ENCODE peak calls at places on chromosomes 2 and 18, in seven cellular contexts. G is K562, M is GM12878, P is HepG2, W is SK-N-SH, T is H1, H is HCT116. S is an unnamed sample.

GRCh38 chr2:102383722-102384121 is 28.1 kb downstream of the IL18R1 start:
- DNase-seq in G (no peak), M (no peak), P (no peak), W (no peak), T (no peak), H (no peak), S (no peak)

GRCh38 chr18:58714821-58715220 is 43.6 kb downstream of the MALT1 start:
- DNase-seq in G (no peak), M (no peak), P (no peak), W (no peak), T (no peak), H (no peak), S (no peak)

GRCh38 chr18:23422751-23423418 is 30.2 kb upstream of the RIOK3 start:
- DNase-seq in G (peak; percentile 91), M (peak; percentile 92), P (peak; percentile 66), W (peak; percentile 21), T (no peak), H (peak; percentile 78), S (peak; percentile 66)

GRCh38 chr2:137960223-137960622 is 4.0 kb upstream of the HNMT start:
- DNase-seq in G (no peak), M (no peak), P (no peak), W (no peak), T (no peak), H (no peak), S (no peak)

GRCh38 chr2:234731236-234731635 is 220.6 kb upstream of the SH3BP4 start:
- DNase-seq in G (no peak), M (no peak), P (no peak), W (no peak), T (no peak), H (no peak), S (no peak)

GRCh38 chr2:3403587-3404334 is 24.3 kb downstream of the TRAPPC12 start:
- DNase-seq in G (no peak), M (peak; percentile 66), P (no peak), W (no peak), T (no peak), H (no peak), S (no peak)

GRCh38 chr18:36203360-36203895 is 16.1 kb downstream of the MOCOS start:
- DNase-seq in G (no peak), M (no peak), P (no peak), W (no peak), T (no peak), H (no peak), S (no peak)

GRCh38 chr18:48345596-48345995 is 63.6 kb downstream of the ZBTB7C start:
- DNase-seq in G (no peak), M (no peak), P (no peak), W (no peak), T (no peak), H (peak; percentile 12), S (peak; percentile 56)

GRCh38 chr2:37831081-37831780 is 93.9 kb upstream of the RMDN2 start:
- DNase-seq in G (no peak), M (no peak), P (no peak), W (no peak), T (no peak), H (no peak), S (no peak)

GRCh38 chr2:158778243-158778642 is 16.9 kb upstream of the DAPL1 start:
- DNase-seq in G (no peak), M (no peak), P (no peak), W (no peak), T (no peak), H (no peak), S (no peak)

GRCh38 chr2:181781082-181781786 is 100.9 kb upstream of the NEUROD1 start:
- DNase-seq in G (peak; percentile 15), M (no peak), P (no peak), W (no peak), T (no peak), H (no peak), S (no peak)

GRCh38 chr2:204544961-204545860 is at the start of gene PARD3B:
- DNase-seq in G (peak; percentile 32), M (no peak), P (peak; percentile 14), W (peak; percentile 84), T (no peak), H (peak; percentile 18), S (peak; percentile 69)

GRCh38 chr18:3579701-3580100 is 129.7 kb downstream of the TGIF1 start:
- DNase-seq in G (no peak), M (no peak), P (no peak), W (no peak), T (no peak), H (no peak), S (no peak)

GRCh38 chr2:161017780-161018440 is 142.3 kb upstream of the TANK start:
- DNase-seq in G (no peak), M (no peak), P (no peak), W (no peak), T (no peak), H (no peak), S (no peak)

GRCh38 chr2:227626580-227627151 is 9.4 kb downstream of the SCYGR4 start:
- DNase-seq in G (no peak), M (no peak), P (no peak), W (no peak), T (no peak), H (no peak), S (no peak)

GRCh38 chr2:232476045-232476444 is 11.6 kb downstream of the ECEL1 start:
- DNase-seq in G (no peak), M (no peak), P (no peak), W (no peak), T (no peak), H (no peak), S (no peak)

GRCh38 chr18:56831988-56832387 is 180.8 kb downstream of the WDR7 start:
- DNase-seq in G (no peak), M (no peak), P (no peak), W (no peak), T (no peak), H (no peak), S (no peak)

GRCh38 chr18:33951031-33951430 is 273.7 kb downstream of the NOL4 start:
- DNase-seq in G (no peak), M (no peak), P (no peak), W (no peak), T (no peak), H (no peak), S (no peak)

GRCh38 chr2:73091164-73091563 is 19.7 kb upstream of the SFXN5 start:
- DNase-seq in G (no peak), M (no peak), P (peak; percentile 84), W (no peak), T (no peak), H (no peak), S (no peak)

GRCh38 chr2:215476424-215476823 is 40.6 kb upstream of the FN1 start:
- DNase-seq in G (no peak), M (no peak), P (no peak), W (no peak), T (no peak), H (no peak), S (no peak)

GRCh38 chr2:215479121-215479520 is 43.3 kb upstream of the FN1 start:
- DNase-seq in G (no peak), M (no peak), P (no peak), W (no peak), T (no peak), H (no peak), S (no peak)

GRCh38 chr2:215483431-215483830 is 47.6 kb upstream of the FN1 start:
- DNase-seq in G (no peak), M (no peak), P (no peak), W (no peak), T (no peak), H (no peak), S (no peak)

GRCh38 chr2:215484570-215484969 is 48.7 kb upstream of the FN1 start:
- DNase-seq in G (no peak), M (no peak), P (no peak), W (no peak), T (no peak), H (no peak), S (no peak)

DNA sequence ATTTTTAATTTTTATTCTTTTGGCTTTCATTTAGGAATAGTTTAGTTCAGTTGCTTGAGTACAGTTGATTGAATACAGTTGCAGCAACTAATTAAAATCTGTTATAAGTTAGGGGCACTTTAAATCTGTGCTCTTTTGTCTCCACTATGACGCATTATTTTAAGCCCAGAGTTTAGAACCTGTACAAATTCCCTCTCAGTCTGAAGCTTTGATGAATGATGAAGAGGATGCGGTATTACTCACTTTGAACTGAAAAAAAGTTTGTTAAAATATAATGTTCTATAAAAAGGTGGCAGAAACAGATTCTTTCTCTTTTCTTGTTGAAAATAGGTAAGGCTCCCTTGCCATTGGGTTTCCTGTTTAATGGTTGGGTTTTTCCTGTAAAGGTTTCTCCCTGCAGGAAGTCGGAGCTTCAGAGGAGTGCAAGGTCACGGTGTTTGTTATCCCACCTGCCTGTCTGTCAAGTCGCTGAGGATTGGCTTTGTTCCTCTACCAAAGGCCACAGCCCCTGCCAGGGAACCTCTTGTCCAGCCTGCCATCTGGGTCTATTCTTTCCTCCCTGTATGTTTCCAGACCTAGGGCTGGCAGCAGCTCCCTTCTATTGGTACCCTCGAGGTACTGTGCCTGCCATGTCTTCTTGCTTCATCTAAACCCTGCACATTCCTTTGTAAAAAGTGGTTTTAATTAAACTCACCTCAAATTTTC is 43.8 kb upstream of the FN1 start:
- DNase-seq in G (no peak), M (no peak), P (peak; percentile 89), W (no peak), T (no peak), H (no peak), S (no peak)
- TF ChIP-seq JUND in G (no peak), M (no peak), P (no peak), W (no peak), T (no peak), H (no peak), S (no peak)

GRCh38 chr2:20064421-20064820 is 13.0 kb upstream of the LAPTM4A start:
- DNase-seq in G (no peak), M (no peak), P (no peak), W (no peak), T (no peak), H (no peak), S (no peak)
- TF ChIP-seq JUND in G (no peak), M (no peak), P (no peak), W (no peak), T (no peak), H (no peak), S (no peak)

GRCh38 chr2:43188561-43189386 is 37.6 kb downstream of the ZFP36L2 start:
- DNase-seq in G (no peak), M (no peak), P (no peak), W (no peak), T (no peak), H (no peak), S (no peak)

GRCh38 chr2:43192039-43192438 is 34.4 kb downstream of the ZFP36L2 start:
- DNase-seq in G (no peak), M (no peak), P (no peak), W (no peak), T (no peak), H (no peak), S (no peak)

GRCh38 chr2:43192939-43193651 is 33.3 kb downstream of the ZFP36L2 start:
- DNase-seq in G (no peak), M (no peak), P (peak; percentile 37), W (no peak), T (no peak), H (no peak), S (no peak)

GRCh38 chr2:43193652-43193995 is 32.8 kb downstream of the ZFP36L2 start:
- DNase-seq in G (no peak), M (no peak), P (no peak), W (no peak), T (no peak), H (no peak), S (no peak)

GRCh38 chr2:43190305-43191052 is 35.9 kb downstream of the ZFP36L2 start:
- DNase-seq in G (peak; percentile 91), M (no peak), P (no peak), W (no peak), T (no peak), H (no peak), S (no peak)
- TF ChIP-seq JUND in G (peak; percentile 38), M (no peak), P (no peak), W (no peak), T (no peak), H (no peak), S (no peak)

GRCh38 chr18:76578571-76579300 is 83.7 kb upstream of the ZNF516 start:
- DNase-seq in G (no peak), M (no peak), P (no peak), W (no peak), T (no peak), H (no peak), S (no peak)
- TF ChIP-seq JUND in G (no peak), M (no peak), P (no peak), W (no peak), T (no peak), H (no peak), S (no peak)